ENCODE peak calls at places on chromosomes 4 and X, in six cellular contexts. One of them, this sample, is unnamed. For H3K27me3 and H3K36me3, the result is how much of the 10 kb centered on the place peaks cover.

GRCh38 chrX:115147220-115147619 is 42.0 kb upstream of the RBMXL3 start:
- DNase-seq in stomach: no peak
- DNase-seq in WERI-Rb-1: no peak
- DNase-seq in NT2/D1: no peak
- DNase-seq in mesenchymal stem cell: peak
- DNase-seq in CD8-positive, alpha-beta T cell: no peak
- DNase-seq in this sample: peak

GRCh38 chr4:89196056-89196674 is 84.8 kb downstream of the TIGD2 start:
- DNase-seq in stomach: no peak
- DNase-seq in mesenchymal stem cell: peak
- DNase-seq in NT2/D1: no peak
- DNase-seq in CD8-positive, alpha-beta T cell: no peak
- DNase-seq in WERI-Rb-1: no peak
- DNase-seq in this sample: no peak

GRCh38 chr4:118857760-118858159 is 21.8 kb upstream of the SEC24D start:
- DNase-seq in stomach: no peak
- DNase-seq in mesenchymal stem cell: no peak
- DNase-seq in CD8-positive, alpha-beta T cell: no peak
- DNase-seq in WERI-Rb-1: no peak
- DNase-seq in NT2/D1: no peak
- DNase-seq in this sample: no peak

GRCh38 chrX:53235566-53235965 is 10.6 kb upstream of the KDM5C start:
- DNase-seq in stomach: no peak
- DNase-seq in WERI-Rb-1: no peak
- DNase-seq in mesenchymal stem cell: no peak
- DNase-seq in CD8-positive, alpha-beta T cell: no peak
- DNase-seq in NT2/D1: no peak
- DNase-seq in this sample: no peak

GRCh38 chr4:128228778-128229457 is 58.7 kb downstream of the PGRMC2 start:
- DNase-seq in NT2/D1: no peak
- DNase-seq in mesenchymal stem cell: no peak
- DNase-seq in CD8-positive, alpha-beta T cell: no peak
- DNase-seq in stomach: no peak
- DNase-seq in WERI-Rb-1: peak
- DNase-seq in this sample: no peak

GRCh38 chrX:31209005-31209612 is 137.3 kb upstream of the FTHL17 start:
- DNase-seq in stomach: no peak
- DNase-seq in CD8-positive, alpha-beta T cell: no peak
- DNase-seq in NT2/D1: no peak
- DNase-seq in mesenchymal stem cell: peak
- DNase-seq in WERI-Rb-1: no peak
- DNase-seq in this sample: no peak

GRCh38 chrX:320126-320783 is 1.7 kb upstream of the GTPBP6 start:
- DNase-seq in CD8-positive, alpha-beta T cell: no peak
- DNase-seq in mesenchymal stem cell: peak
- DNase-seq in WERI-Rb-1: peak
- DNase-seq in stomach: no peak
- DNase-seq in NT2/D1: no peak
- DNase-seq in this sample: no peak

GRCh38 chrX:2434764-2435163 is 66.0 kb downstream of the DHRSX start:
- DNase-seq in NT2/D1: no peak
- DNase-seq in CD8-positive, alpha-beta T cell: no peak
- DNase-seq in WERI-Rb-1: no peak
- DNase-seq in mesenchymal stem cell: no peak
- DNase-seq in stomach: no peak
- DNase-seq in this sample: no peak

GRCh38 chr4:115101675-115102074 is 11.7 kb downstream of the NDST4 start:
- DNase-seq in WERI-Rb-1: no peak
- DNase-seq in stomach: no peak
- DNase-seq in CD8-positive, alpha-beta T cell: no peak
- DNase-seq in NT2/D1: no peak
- DNase-seq in mesenchymal stem cell: no peak
- DNase-seq in this sample: no peak

GRCh38 chr4:10115657-10116624 is 658 bp downstream of the WDR1 start:
- DNase-seq in WERI-Rb-1: peak
- DNase-seq in mesenchymal stem cell: peak
- DNase-seq in CD8-positive, alpha-beta T cell: peak
- DNase-seq in NT2/D1: no peak
- DNase-seq in stomach: peak
- DNase-seq in this sample: peak

GRCh38 chrX:132860200-132860599 is 98.2 kb downstream of the HS6ST2 start:
- DNase-seq in mesenchymal stem cell: no peak
- DNase-seq in CD8-positive, alpha-beta T cell: no peak
- DNase-seq in WERI-Rb-1: no peak
- DNase-seq in NT2/D1: no peak
- DNase-seq in stomach: no peak
- DNase-seq in this sample: no peak

GRCh38 chr4:85733798-85734197 is 258.8 kb downstream of the ARHGAP24 start:
- DNase-seq in WERI-Rb-1: no peak
- DNase-seq in NT2/D1: no peak
- DNase-seq in CD8-positive, alpha-beta T cell: no peak
- DNase-seq in stomach: no peak
- DNase-seq in mesenchymal stem cell: no peak
- DNase-seq in this sample: no peak

GRCh38 chr4:18319456-18319855 is 297.9 kb upstream of the LCORL start:
- DNase-seq in stomach: no peak
- DNase-seq in CD8-positive, alpha-beta T cell: no peak
- DNase-seq in NT2/D1: no peak
- DNase-seq in WERI-Rb-1: no peak
- DNase-seq in mesenchymal stem cell: no peak
- DNase-seq in this sample: no peak

GRCh38 chr4:169109276-169109675 is 99.2 kb upstream of the CBR4 start:
- DNase-seq in NT2/D1: no peak
- DNase-seq in mesenchymal stem cell: no peak
- DNase-seq in stomach: no peak
- DNase-seq in CD8-positive, alpha-beta T cell: no peak
- DNase-seq in WERI-Rb-1: peak
- DNase-seq in this sample: no peak

GRCh38 chr4:37891221-37892159 is 606 bp downstream of the TBC1D1 start:
- DNase-seq in stomach: peak
- DNase-seq in mesenchymal stem cell: peak
- DNase-seq in NT2/D1: no peak
- DNase-seq in CD8-positive, alpha-beta T cell: peak
- DNase-seq in WERI-Rb-1: peak
- DNase-seq in this sample: peak

GRCh38 chr4:120009731-120010130 is 56.9 kb downstream of the MAD2L1 start:
- DNase-seq in CD8-positive, alpha-beta T cell: no peak
- DNase-seq in mesenchymal stem cell: peak
- DNase-seq in stomach: no peak
- DNase-seq in WERI-Rb-1: no peak
- DNase-seq in NT2/D1: no peak
- DNase-seq in this sample: no peak

GRCh38 chrX:81708506-81708905 is 506.6 kb downstream of the SH3BGRL start:
- DNase-seq in WERI-Rb-1: no peak
- DNase-seq in NT2/D1: no peak
- DNase-seq in CD8-positive, alpha-beta T cell: no peak
- DNase-seq in stomach: no peak
- DNase-seq in mesenchymal stem cell: no peak
- DNase-seq in this sample: no peak

GRCh38 chr4:88158360-88159136 is at the start of gene ABCG2:
- DNase-seq in CD8-positive, alpha-beta T cell: no peak
- DNase-seq in stomach: no peak
- DNase-seq in NT2/D1: peak
- DNase-seq in WERI-Rb-1: peak
- DNase-seq in mesenchymal stem cell: peak
- DNase-seq in this sample: peak

GRCh38 chr4:99947608-99948007 is 1.2 kb upstream of the DNAJB14 start:
- DNase-seq in mesenchymal stem cell: peak
- DNase-seq in stomach: no peak
- DNase-seq in NT2/D1: no peak
- DNase-seq in CD8-positive, alpha-beta T cell: no peak
- DNase-seq in WERI-Rb-1: no peak
- DNase-seq in this sample: no peak

GRCh38 chr4:153655928-153656327 is 28.2 kb upstream of the TLR2 start:
- DNase-seq in CD8-positive, alpha-beta T cell: no peak
- DNase-seq in WERI-Rb-1: no peak
- DNase-seq in NT2/D1: no peak
- DNase-seq in mesenchymal stem cell: no peak
- DNase-seq in stomach: peak
- DNase-seq in this sample: no peak

GRCh38 chrX:45850775-45851433 is 650.2 kb upstream of the DIPK2B start:
- DNase-seq in mesenchymal stem cell: peak
- DNase-seq in CD8-positive, alpha-beta T cell: no peak
- DNase-seq in WERI-Rb-1: peak
- DNase-seq in stomach: peak
- DNase-seq in NT2/D1: no peak
- DNase-seq in this sample: peak

GRCh38 chr4:87033902-87034301 is 99.1 kb downstream of the AFF1 start:
- DNase-seq in CD8-positive, alpha-beta T cell: no peak
- DNase-seq in mesenchymal stem cell: no peak
- DNase-seq in stomach: no peak
- DNase-seq in NT2/D1: no peak
- DNase-seq in WERI-Rb-1: peak
- DNase-seq in this sample: peak

GRCh38 chrX:101749436-101749835 is 89.8 kb upstream of the ARMCX2 start:
- DNase-seq in WERI-Rb-1: no peak
- DNase-seq in mesenchymal stem cell: no peak
- DNase-seq in stomach: no peak
- DNase-seq in CD8-positive, alpha-beta T cell: no peak
- DNase-seq in NT2/D1: no peak
- DNase-seq in this sample: no peak

GRCh38 chrX:54359408-54359807 is 1.6 kb upstream of the WNK3 start:
- DNase-seq in NT2/D1: no peak
- DNase-seq in CD8-positive, alpha-beta T cell: no peak
- DNase-seq in WERI-Rb-1: no peak
- DNase-seq in mesenchymal stem cell: no peak
- DNase-seq in stomach: no peak
- DNase-seq in this sample: no peak
- H3K27me3 ChIP-seq in NT2/D1: under half
- H3K27me3 ChIP-seq in CD8-positive, alpha-beta T cell: under half
- H3K27me3 ChIP-seq in WERI-Rb-1: under half
- H3K27me3 ChIP-seq in mesenchymal stem cell: under half
- H3K27me3 ChIP-seq in stomach: under half
- H3K27me3 ChIP-seq in this sample: under half

GRCh38 chrX:1420371-1420770 is 28.5 kb upstream of the SLC25A6 start:
- DNase-seq in WERI-Rb-1: no peak
- DNase-seq in mesenchymal stem cell: no peak
- DNase-seq in stomach: no peak
- DNase-seq in CD8-positive, alpha-beta T cell: no peak
- DNase-seq in NT2/D1: no peak
- DNase-seq in this sample: peak

GRCh38 chrX:1418901-1419544 is 27.1 kb upstream of the SLC25A6 start:
- DNase-seq in WERI-Rb-1: no peak
- DNase-seq in NT2/D1: no peak
- DNase-seq in stomach: no peak
- DNase-seq in mesenchymal stem cell: no peak
- DNase-seq in CD8-positive, alpha-beta T cell: no peak
- DNase-seq in this sample: peak

GRCh38 chrX:1421433-1422134 is 29.7 kb upstream of the SLC25A6 start:
- DNase-seq in WERI-Rb-1: peak
- DNase-seq in CD8-positive, alpha-beta T cell: no peak
- DNase-seq in NT2/D1: no peak
- DNase-seq in stomach: no peak
- DNase-seq in mesenchymal stem cell: no peak
- DNase-seq in this sample: no peak

GRCh38 chrX:1417921-1418875 is 26.3 kb upstream of the SLC25A6 start:
- DNase-seq in WERI-Rb-1: no peak
- DNase-seq in stomach: no peak
- DNase-seq in mesenchymal stem cell: no peak
- DNase-seq in CD8-positive, alpha-beta T cell: no peak
- DNase-seq in NT2/D1: no peak
- DNase-seq in this sample: no peak

GRCh38 chrX:1419545-1420355 is 27.8 kb upstream of the SLC25A6 start:
- DNase-seq in mesenchymal stem cell: no peak
- DNase-seq in CD8-positive, alpha-beta T cell: no peak
- DNase-seq in WERI-Rb-1: no peak
- DNase-seq in NT2/D1: no peak
- DNase-seq in stomach: no peak
- DNase-seq in this sample: no peak
- H3K36me3 ChIP-seq in mesenchymal stem cell: half or more
- H3K36me3 ChIP-seq in CD8-positive, alpha-beta T cell: under half
- H3K36me3 ChIP-seq in WERI-Rb-1: under half
- H3K36me3 ChIP-seq in NT2/D1: half or more
- H3K36me3 ChIP-seq in stomach: half or more
- H3K36me3 ChIP-seq in this sample: half or more

GRCh38 chrX:100409316-100410082 is 574 bp downstream of the PCDH19 start:
- DNase-seq in CD8-positive, alpha-beta T cell: no peak
- DNase-seq in WERI-Rb-1: no peak
- DNase-seq in NT2/D1: no peak
- DNase-seq in stomach: no peak
- DNase-seq in mesenchymal stem cell: peak
- DNase-seq in this sample: peak

GRCh38 chrX:100410083-100410590 is at the start of gene PCDH19:
- DNase-seq in mesenchymal stem cell: peak
- DNase-seq in NT2/D1: peak
- DNase-seq in WERI-Rb-1: no peak
- DNase-seq in CD8-positive, alpha-beta T cell: peak
- DNase-seq in stomach: peak
- DNase-seq in this sample: peak

GRCh38 chrX:100407784-100408642 is 2.1 kb downstream of the PCDH19 start:
- DNase-seq in WERI-Rb-1: no peak
- DNase-seq in stomach: no peak
- DNase-seq in CD8-positive, alpha-beta T cell: no peak
- DNase-seq in mesenchymal stem cell: no peak
- DNase-seq in NT2/D1: no peak
- DNase-seq in this sample: peak

GRCh38 chrX:100407147-100407783 is 2.8 kb downstream of the PCDH19 start:
- DNase-seq in WERI-Rb-1: no peak
- DNase-seq in mesenchymal stem cell: no peak
- DNase-seq in stomach: no peak
- DNase-seq in NT2/D1: no peak
- DNase-seq in CD8-positive, alpha-beta T cell: no peak
- DNase-seq in this sample: peak

GRCh38 chrX:100408643-100409315 is 1.3 kb downstream of the PCDH19 start:
- DNase-seq in CD8-positive, alpha-beta T cell: no peak
- DNase-seq in stomach: no peak
- DNase-seq in NT2/D1: no peak
- DNase-seq in WERI-Rb-1: no peak
- DNase-seq in mesenchymal stem cell: no peak
- DNase-seq in this sample: peak
- H3K27me3 ChIP-seq in CD8-positive, alpha-beta T cell: under half
- H3K27me3 ChIP-seq in stomach: half or more
- H3K27me3 ChIP-seq in NT2/D1: half or more
- H3K27me3 ChIP-seq in WERI-Rb-1: half or more
- H3K27me3 ChIP-seq in mesenchymal stem cell: half or more
- H3K27me3 ChIP-seq in this sample: half or more

GRCh38 chr4:75495489-75495888 is 18.7 kb downstream of the RCHY1 start:
- DNase-seq in WERI-Rb-1: no peak
- DNase-seq in mesenchymal stem cell: no peak
- DNase-seq in stomach: no peak
- DNase-seq in NT2/D1: no peak
- DNase-seq in CD8-positive, alpha-beta T cell: no peak
- DNase-seq in this sample: no peak

GRCh38 chr4:75497133-75497532 is 17.1 kb downstream of the RCHY1 start:
- DNase-seq in mesenchymal stem cell: peak
- DNase-seq in NT2/D1: no peak
- DNase-seq in WERI-Rb-1: no peak
- DNase-seq in CD8-positive, alpha-beta T cell: no peak
- DNase-seq in stomach: no peak
- DNase-seq in this sample: no peak

GRCh38 chr4:75498041-75498440 is 16.2 kb downstream of the RCHY1 start:
- DNase-seq in WERI-Rb-1: no peak
- DNase-seq in stomach: no peak
- DNase-seq in NT2/D1: no peak
- DNase-seq in CD8-positive, alpha-beta T cell: no peak
- DNase-seq in mesenchymal stem cell: no peak
- DNase-seq in this sample: no peak

GRCh38 chr4:75490155-75490554 is 24.0 kb downstream of the RCHY1 start:
- DNase-seq in NT2/D1: no peak
- DNase-seq in stomach: no peak
- DNase-seq in CD8-positive, alpha-beta T cell: no peak
- DNase-seq in mesenchymal stem cell: peak
- DNase-seq in WERI-Rb-1: no peak
- DNase-seq in this sample: no peak

GRCh38 chr4:75494563-75494962 is 19.6 kb downstream of the RCHY1 start:
- DNase-seq in WERI-Rb-1: no peak
- DNase-seq in NT2/D1: no peak
- DNase-seq in mesenchymal stem cell: peak
- DNase-seq in CD8-positive, alpha-beta T cell: no peak
- DNase-seq in stomach: no peak
- DNase-seq in this sample: no peak
- H3K36me3 ChIP-seq in WERI-Rb-1: under half
- H3K36me3 ChIP-seq in NT2/D1: under half
- H3K36me3 ChIP-seq in mesenchymal stem cell: under half
- H3K36me3 ChIP-seq in CD8-positive, alpha-beta T cell: under half
- H3K36me3 ChIP-seq in stomach: half or more
- H3K36me3 ChIP-seq in this sample: under half